ENCODE peak calls at places on chromosomes 3 and 15, in eight cellular contexts. A is PC-3, N is upper lobe of right lung, D is stomach, B is heart left ventricle, S is tibial nerve, F is mammary epithelial cell, G is colonic mucosa. I is an unnamed sample. For H3K4me1, the result is how much of the 10 kb centered on the place peaks cover.

GRCh38 chr3:148211725-148212124 is 486.0 kb upstream of the AGTR1 start:
- DNase-seq in A (peak), N (no peak), D (no peak), B (no peak), S (no peak), F (peak), G (peak), I (no peak)

GRCh38 chr3:13858768-13859520 is 20.9 kb downstream of the WNT7A start:
- DNase-seq in A (no peak), N (no peak), D (no peak), B (no peak), S (no peak), F (no peak), G (no peak), I (no peak)

GRCh38 chr3:40581166-40581565 is 56.4 kb downstream of the ZNF621 start:
- DNase-seq in A (no peak), N (no peak), D (no peak), B (no peak), S (no peak), F (no peak), G (no peak), I (no peak)

GRCh38 chr15:69045810-69046209 is 31.3 kb downstream of the NOX5 start:
- DNase-seq in A (peak), N (no peak), D (no peak), B (no peak), S (no peak), F (peak), G (no peak), I (no peak)

GRCh38 chr15:77001351-77001750 is 6.4 kb downstream of the PSTPIP1 start:
- DNase-seq in A (no peak), N (peak), D (no peak), B (no peak), S (no peak), F (no peak), G (no peak), I (no peak)

GRCh38 chr15:53522878-53523455 is 236.5 kb downstream of the WDR72 start:
- DNase-seq in A (peak), N (no peak), D (no peak), B (peak), S (no peak), F (peak), G (no peak), I (no peak)

GRCh38 chr15:43953402-43953801 is 126.6 kb downstream of the WDR76 start:
- DNase-seq in A (no peak), N (no peak), D (no peak), B (no peak), S (no peak), F (no peak), G (no peak), I (no peak)

GRCh38 chr15:58611731-58612676 is 137.5 kb downstream of the ADAM10 start:
- DNase-seq in A (no peak), N (no peak), D (peak), B (no peak), S (no peak), F (no peak), G (peak), I (no peak)

GRCh38 chr15:40063563-40064011 is 24.6 kb upstream of the SRP14 start:
- DNase-seq in A (peak), N (no peak), D (no peak), B (no peak), S (no peak), F (peak), G (no peak), I (no peak)

GRCh38 chr3:78788839-78789238 is 979.0 kb downstream of the ROBO1 start:
- DNase-seq in A (no peak), N (no peak), D (no peak), B (no peak), S (no peak), F (no peak), G (no peak), I (no peak)

GRCh38 chr3:177431525-177432255 is 234.4 kb upstream of the TBL1XR1 start:
- DNase-seq in A (no peak), N (no peak), D (no peak), B (no peak), S (no peak), F (no peak), G (no peak), I (no peak)

GRCh38 chr3:84836961-84837360 is 121.8 kb upstream of the CADM2 start:
- DNase-seq in A (peak), N (peak), D (peak), B (no peak), S (no peak), F (no peak), G (no peak), I (no peak)

GRCh38 chr3:149368201-149368849 is 9.1 kb downstream of the TM4SF1 start:
- DNase-seq in A (peak), N (no peak), D (no peak), B (no peak), S (no peak), F (peak), G (peak), I (no peak)

DNA sequence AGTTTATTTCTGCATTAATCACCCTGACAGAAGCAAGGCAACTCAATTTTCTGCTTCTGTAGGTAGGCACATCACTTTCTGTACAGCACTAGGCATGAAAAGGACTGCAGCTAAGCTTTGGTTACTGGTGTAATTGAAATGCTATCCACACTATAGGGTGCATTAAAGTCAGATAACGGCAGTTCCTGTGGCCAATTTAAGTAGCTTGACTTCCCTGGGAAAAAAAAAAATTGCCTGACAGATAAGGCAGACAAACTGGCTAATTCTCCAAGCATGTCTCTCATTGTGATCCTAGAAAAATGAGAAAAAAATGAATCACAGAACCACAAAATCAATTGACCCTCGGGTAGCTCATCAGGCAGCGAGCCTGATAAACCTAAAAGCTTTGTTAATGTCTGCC is 151.4 kb downstream of the MEIS2 start:
- DNase-seq in A (no peak), N (no peak), D (no peak), B (no peak), S (no peak), F (no peak), G (no peak), I (no peak)
- H3K4me1 ChIP-seq in A (under half), N (under half), D (under half), B (under half), S (under half), F (under half), G (under half), I (under half)

GRCh38 chr3:184757010-184757651 is 45.3 kb upstream of the MAGEF1 start:
- DNase-seq in A (no peak), N (no peak), D (peak), B (peak), S (peak), F (peak), G (peak), I (no peak)
- TF ChIP-seq CTCF in A (no peak), N (no peak), D (no peak), B (no peak), S (no peak), F (no peak), G (no peak), I (no peak)

DNA sequence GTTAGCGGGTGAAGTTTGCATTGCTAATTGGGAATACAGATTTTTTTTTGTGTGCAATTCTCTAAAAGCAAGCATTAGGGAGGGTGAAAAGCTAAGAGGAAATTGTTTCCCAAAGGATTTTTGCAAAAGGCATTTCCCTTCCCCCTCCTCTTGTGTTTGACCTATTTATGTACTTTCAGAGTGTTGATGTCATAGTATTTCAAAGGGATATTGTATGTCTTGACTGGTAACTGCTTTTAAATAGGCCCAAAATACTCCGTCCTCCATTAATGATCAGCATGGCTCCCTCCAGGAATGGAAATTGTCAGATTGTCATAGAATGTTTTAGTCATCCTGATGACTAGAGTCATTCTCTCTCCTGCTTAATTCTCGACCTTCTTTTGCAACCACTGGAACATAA is 32.4 kb downstream of the TRIM71 start:
- DNase-seq in A (no peak), N (no peak), D (no peak), B (no peak), S (no peak), F (no peak), G (no peak), I (no peak)
- H3K4me1 ChIP-seq in A (under half), N (under half), D (under half), B (under half), S (under half), F (under half), G (under half), I (under half)

GRCh38 chr15:73558529-73558928 is 74.7 kb downstream of the NPTN start:
- DNase-seq in A (peak), N (no peak), D (no peak), B (no peak), S (no peak), F (no peak), G (no peak), I (no peak)

GRCh38 chr15:73560501-73561117 is 72.6 kb downstream of the NPTN start:
- DNase-seq in A (peak), N (no peak), D (no peak), B (no peak), S (no peak), F (peak), G (peak), I (no peak)

GRCh38 chr15:73567022-73567421 is 66.2 kb downstream of the NPTN start:
- DNase-seq in A (no peak), N (no peak), D (no peak), B (no peak), S (no peak), F (no peak), G (no peak), I (no peak)

GRCh38 chr15:73568881-73569280 is 64.3 kb downstream of the NPTN start:
- DNase-seq in A (no peak), N (no peak), D (no peak), B (no peak), S (no peak), F (no peak), G (no peak), I (no peak)

DNA sequence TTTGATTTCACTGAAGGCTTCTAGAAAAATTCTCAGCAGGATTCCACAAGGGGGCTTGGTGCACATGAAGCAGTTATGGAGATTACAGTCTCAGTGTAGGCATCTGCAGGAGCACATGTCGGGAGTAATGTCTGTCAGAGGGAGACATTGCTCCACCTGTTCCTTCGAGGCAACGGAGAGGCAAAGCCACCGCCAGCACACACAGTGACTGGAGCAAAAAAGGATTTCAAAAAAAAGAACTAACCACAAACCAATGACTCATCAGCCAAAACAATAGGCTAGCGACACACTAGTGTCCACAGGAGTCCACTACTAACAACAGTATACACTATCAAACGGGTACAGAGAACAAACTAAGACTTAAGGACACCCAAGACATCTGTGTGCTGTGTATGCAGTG is 68.9 kb downstream of the NPTN start:
- DNase-seq in A (peak), N (no peak), D (no peak), B (no peak), S (no peak), F (peak), G (no peak), I (no peak)
- TF ChIP-seq CTCF in A (peak), N (no peak), D (no peak), B (peak), S (no peak), F (peak), G (no peak), I (no peak)

GRCh38 chr15:31271706-31272557 is 54.7 kb upstream of the KLF13 start:
- DNase-seq in A (no peak), N (no peak), D (peak), B (peak), S (no peak), F (no peak), G (no peak), I (no peak)
- H3K4me1 ChIP-seq in A (under half), N (under half), D (under half), B (under half), S (under half), F (under half), G (under half), I (under half)

GRCh38 chr3:46976326-46977190 is at the start of gene CCDC12:
- DNase-seq in A (peak), N (peak), D (peak), B (peak), S (peak), F (peak), G (peak), I (peak)

GRCh38 chr3:46978381-46978780 is 1.1 kb upstream of the NBEAL2 start:
- DNase-seq in A (no peak), N (peak), D (no peak), B (no peak), S (no peak), F (no peak), G (no peak), I (no peak)

GRCh38 chr3:46977811-46978195 is 1.3 kb upstream of the CCDC12 start:
- DNase-seq in A (no peak), N (no peak), D (no peak), B (no peak), S (no peak), F (no peak), G (no peak), I (no peak)

GRCh38 chr3:46979958-46980497 is 562 bp downstream of the NBEAL2 start:
- DNase-seq in A (no peak), N (peak), D (no peak), B (no peak), S (no peak), F (no peak), G (peak), I (no peak)

DNA sequence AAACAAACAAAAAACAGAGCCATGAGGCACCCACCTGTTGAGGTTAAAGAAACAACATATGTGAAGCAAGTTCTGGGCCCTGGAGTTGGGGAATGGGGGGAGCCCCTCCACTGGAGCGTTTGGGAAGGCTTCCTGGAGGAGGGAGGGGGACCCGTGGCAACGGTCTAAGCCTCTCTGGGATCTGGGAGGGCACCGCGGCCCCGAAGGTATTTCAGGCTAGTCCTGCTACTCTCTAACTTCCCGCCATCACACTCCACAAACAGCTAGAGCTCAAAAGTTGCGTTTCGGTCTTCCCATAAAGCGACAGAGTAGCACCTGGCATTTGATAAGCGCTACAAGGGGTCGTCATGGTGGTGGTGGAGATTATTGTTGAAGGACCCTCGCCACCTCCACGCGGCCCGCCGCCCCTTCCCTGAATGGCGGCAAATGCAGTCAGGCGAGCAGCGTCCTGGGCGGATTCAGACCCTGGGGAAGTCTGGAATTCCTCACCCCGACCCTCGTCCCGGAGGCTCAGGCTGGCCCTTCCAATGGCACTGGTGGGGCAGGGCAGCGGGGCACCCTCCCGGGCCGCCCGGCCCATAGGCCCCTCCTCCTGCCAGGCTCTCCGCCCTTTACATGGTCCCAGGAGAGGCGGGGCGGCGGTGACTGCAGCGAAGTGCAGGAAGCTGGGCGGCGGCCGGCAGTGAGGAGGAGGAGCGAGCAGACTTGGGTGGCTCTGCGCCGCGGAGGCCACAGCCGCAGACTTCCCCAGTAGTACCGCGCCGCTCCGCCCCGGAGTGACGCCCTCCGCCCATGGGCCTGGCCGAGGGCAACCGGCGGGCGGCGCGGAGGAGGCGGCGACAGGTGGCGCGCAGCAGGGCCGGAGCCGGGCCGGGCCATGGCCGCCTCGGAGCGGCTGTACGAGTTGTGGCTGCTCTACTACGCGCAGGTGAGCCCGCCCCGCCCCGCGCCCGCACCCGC is at the start of gene NBEAL2:
- DNase-seq in A (peak), N (peak), D (peak), B (peak), S (peak), F (peak), G (peak), I (peak)
- TF ChIP-seq CTCF in A (no peak), N (no peak), D (no peak), B (no peak), S (peak), F (no peak), G (no peak), I (no peak)

DNA sequence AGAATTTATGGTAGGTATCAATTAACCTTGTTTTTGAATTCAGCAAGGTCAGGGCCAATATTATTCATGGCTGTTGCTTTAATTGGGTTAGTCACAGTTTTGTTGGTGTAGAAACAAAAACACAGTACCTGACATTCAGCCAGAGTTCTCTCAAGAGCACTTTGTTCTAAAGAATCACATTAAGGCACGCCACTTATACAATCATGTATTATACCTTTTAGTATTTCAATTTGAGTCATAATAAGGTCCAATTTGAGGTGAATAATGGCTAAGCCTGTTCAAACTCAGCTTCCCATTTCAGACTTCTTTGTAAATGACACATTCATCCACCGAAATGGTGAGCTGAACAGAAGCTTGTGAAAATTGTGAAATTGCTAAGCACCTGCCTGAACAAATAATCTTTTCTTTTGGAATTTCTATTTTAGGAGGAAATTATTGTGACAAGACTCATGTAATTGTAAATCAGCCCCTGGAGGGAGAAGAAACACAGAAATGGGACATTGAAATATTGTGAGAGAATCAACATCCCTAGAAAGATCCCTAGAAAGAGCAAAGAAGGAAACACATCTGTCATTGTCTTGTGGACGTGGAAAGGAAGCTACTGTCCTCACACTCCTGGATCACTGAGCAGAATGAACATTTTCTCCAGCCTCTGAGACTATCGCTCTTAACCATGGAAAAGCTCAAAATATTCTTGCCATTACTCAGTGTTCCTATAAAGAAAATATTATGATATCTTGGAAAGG is 29.3 kb downstream of the RIOX2 start:
- DNase-seq in A (no peak), N (no peak), D (no peak), B (no peak), S (no peak), F (peak), G (no peak), I (no peak)
- H3K4me1 ChIP-seq in A (under half), N (under half), D (under half), B (under half), S (under half), F (under half), G (under half), I (under half)